ENCODE peak calls at places on chromosomes 16 and 17, in nine cellular contexts. One of them, this sample, is unnamed.

GRCh38 chr17:10099051-10099571 is 99.3 kb downstream of the GAS7 start:
- DNase-seq in aorta: no peak
- DNase-seq in uterus: no peak
- DNase-seq in dorsolateral prefrontal cortex: no peak
- DNase-seq in astrocyte of the spinal cord: peak; percentile 19
- DNase-seq in lower lobe of right lung: no peak
- DNase-seq in PC-9: no peak
- DNase-seq in PC-3: no peak
- DNase-seq in HCT116: no peak
- DNase-seq in this sample: no peak

GRCh38 chr16:66204761-66205160 is 161.7 kb upstream of the CDH5 start:
- DNase-seq in HCT116: no peak
- DNase-seq in PC-3: peak; percentile 29
- DNase-seq in dorsolateral prefrontal cortex: no peak
- DNase-seq in aorta: no peak
- DNase-seq in PC-9: no peak
- DNase-seq in uterus: no peak
- DNase-seq in lower lobe of right lung: no peak
- DNase-seq in astrocyte of the spinal cord: peak; percentile 72
- DNase-seq in this sample: no peak

GRCh38 chr17:75610103-75610984 is 22.7 kb downstream of the MYO15B start:
- DNase-seq in PC-9: no peak
- DNase-seq in uterus: no peak
- DNase-seq in aorta: no peak
- DNase-seq in PC-3: peak; percentile 59
- DNase-seq in HCT116: no peak
- DNase-seq in dorsolateral prefrontal cortex: no peak
- DNase-seq in astrocyte of the spinal cord: no peak
- DNase-seq in lower lobe of right lung: no peak
- DNase-seq in this sample: no peak

GRCh38 chr17:38605852-38606645 is at the start of gene SRCIN1:
- DNase-seq in aorta: no peak
- DNase-seq in PC-3: peak; percentile 57
- DNase-seq in uterus: peak; percentile 34
- DNase-seq in astrocyte of the spinal cord: no peak
- DNase-seq in dorsolateral prefrontal cortex: peak; percentile 80
- DNase-seq in lower lobe of right lung: peak; percentile 71
- DNase-seq in HCT116: no peak
- DNase-seq in PC-9: no peak
- DNase-seq in this sample: no peak

GRCh38 chr17:29612404-29613370 is 10.0 kb downstream of the CORO6 start:
- DNase-seq in PC-3: no peak
- DNase-seq in astrocyte of the spinal cord: no peak
- DNase-seq in lower lobe of right lung: no peak
- DNase-seq in HCT116: no peak
- DNase-seq in dorsolateral prefrontal cortex: no peak
- DNase-seq in uterus: no peak
- DNase-seq in PC-9: no peak
- DNase-seq in aorta: no peak
- DNase-seq in this sample: no peak

GRCh38 chr17:40963838-40964237 is 2.9 kb downstream of the KRT39 start:
- DNase-seq in lower lobe of right lung: no peak
- DNase-seq in aorta: no peak
- DNase-seq in PC-9: no peak
- DNase-seq in PC-3: peak; percentile 38
- DNase-seq in uterus: no peak
- DNase-seq in HCT116: no peak
- DNase-seq in astrocyte of the spinal cord: no peak
- DNase-seq in dorsolateral prefrontal cortex: no peak
- DNase-seq in this sample: no peak

GRCh38 chr17:29590979-29591736 is 1.7 kb upstream of the GIT1 start:
- DNase-seq in aorta: peak; percentile 78
- DNase-seq in uterus: peak; percentile 77
- DNase-seq in dorsolateral prefrontal cortex: no peak
- DNase-seq in HCT116: peak; percentile 48
- DNase-seq in PC-9: peak; percentile 11
- DNase-seq in lower lobe of right lung: peak; percentile 62
- DNase-seq in PC-3: no peak
- DNase-seq in astrocyte of the spinal cord: no peak
- DNase-seq in this sample: peak; percentile 52

GRCh38 chr17:12813680-12814079 is 24.4 kb downstream of the ARHGAP44 start:
- DNase-seq in PC-3: no peak
- DNase-seq in PC-9: no peak
- DNase-seq in HCT116: no peak
- DNase-seq in astrocyte of the spinal cord: no peak
- DNase-seq in aorta: no peak
- DNase-seq in lower lobe of right lung: no peak
- DNase-seq in uterus: no peak
- DNase-seq in dorsolateral prefrontal cortex: no peak
- DNase-seq in this sample: no peak

GRCh38 chr16:85334718-85335583 is 222.7 kb upstream of the CIBAR2 start:
- DNase-seq in dorsolateral prefrontal cortex: no peak
- DNase-seq in lower lobe of right lung: no peak
- DNase-seq in astrocyte of the spinal cord: no peak
- DNase-seq in PC-3: peak; percentile 26
- DNase-seq in aorta: no peak
- DNase-seq in HCT116: no peak
- DNase-seq in PC-9: peak; percentile 70
- DNase-seq in uterus: no peak
- DNase-seq in this sample: no peak

GRCh38 chr17:5758651-5759050 is 174.3 kb upstream of the NLRP1 start:
- DNase-seq in lower lobe of right lung: no peak
- DNase-seq in astrocyte of the spinal cord: peak; percentile 18
- DNase-seq in PC-9: no peak
- DNase-seq in PC-3: peak; percentile 56
- DNase-seq in aorta: no peak
- DNase-seq in HCT116: peak; percentile 83
- DNase-seq in dorsolateral prefrontal cortex: no peak
- DNase-seq in uterus: no peak
- DNase-seq in this sample: no peak

GRCh38 chr16:49824600-49824999 is 31.3 kb downstream of the ZNF423 start:
- DNase-seq in dorsolateral prefrontal cortex: no peak
- DNase-seq in uterus: no peak
- DNase-seq in aorta: no peak
- DNase-seq in PC-9: no peak
- DNase-seq in PC-3: no peak
- DNase-seq in HCT116: no peak
- DNase-seq in astrocyte of the spinal cord: no peak
- DNase-seq in lower lobe of right lung: no peak
- DNase-seq in this sample: no peak

GRCh38 chr16:3949946-3950342 is 69.4 kb upstream of the CREBBP start:
- DNase-seq in PC-3: no peak
- DNase-seq in HCT116: no peak
- DNase-seq in uterus: no peak
- DNase-seq in astrocyte of the spinal cord: no peak
- DNase-seq in aorta: no peak
- DNase-seq in lower lobe of right lung: no peak
- DNase-seq in PC-9: no peak
- DNase-seq in dorsolateral prefrontal cortex: no peak
- DNase-seq in this sample: no peak

GRCh38 chr17:18213666-18214270 is 11.7 kb upstream of the LLGL1 start:
- DNase-seq in PC-9: no peak
- DNase-seq in aorta: no peak
- DNase-seq in astrocyte of the spinal cord: no peak
- DNase-seq in PC-3: no peak
- DNase-seq in dorsolateral prefrontal cortex: no peak
- DNase-seq in uterus: no peak
- DNase-seq in HCT116: no peak
- DNase-seq in lower lobe of right lung: no peak
- DNase-seq in this sample: no peak

GRCh38 chr16:84810518-84811273 is 9.1 kb upstream of the CRISPLD2 start:
- DNase-seq in PC-9: no peak
- DNase-seq in dorsolateral prefrontal cortex: no peak
- DNase-seq in astrocyte of the spinal cord: peak; percentile 74
- DNase-seq in lower lobe of right lung: no peak
- DNase-seq in HCT116: no peak
- DNase-seq in aorta: no peak
- DNase-seq in PC-3: no peak
- DNase-seq in uterus: peak; percentile 72
- DNase-seq in this sample: peak; percentile 83

GRCh38 chr17:83080641-83081560 is 1.5 kb downstream of the METRNL start:
- DNase-seq in HCT116: no peak
- DNase-seq in PC-9: no peak
- DNase-seq in astrocyte of the spinal cord: no peak
- DNase-seq in PC-3: no peak
- DNase-seq in uterus: no peak
- DNase-seq in aorta: peak; percentile 74
- DNase-seq in dorsolateral prefrontal cortex: no peak
- DNase-seq in lower lobe of right lung: peak; percentile 76
- DNase-seq in this sample: no peak

GRCh38 chr16:12794486-12795399 is 8.9 kb downstream of the CPPED1 start:
- DNase-seq in PC-9: no peak
- DNase-seq in dorsolateral prefrontal cortex: no peak
- DNase-seq in aorta: peak; percentile 68
- DNase-seq in astrocyte of the spinal cord: no peak
- DNase-seq in lower lobe of right lung: no peak
- DNase-seq in uterus: no peak
- DNase-seq in HCT116: no peak
- DNase-seq in PC-3: no peak
- DNase-seq in this sample: no peak

GRCh38 chr17:75069783-75070182 is 18.0 kb upstream of the SLC16A5 start:
- DNase-seq in uterus: no peak
- DNase-seq in astrocyte of the spinal cord: no peak
- DNase-seq in HCT116: no peak
- DNase-seq in PC-9: no peak
- DNase-seq in lower lobe of right lung: no peak
- DNase-seq in aorta: no peak
- DNase-seq in dorsolateral prefrontal cortex: no peak
- DNase-seq in PC-3: peak; percentile 83
- DNase-seq in this sample: no peak

GRCh38 chr17:17385502-17385901 is 82.3 kb downstream of the NT5M start:
- DNase-seq in HCT116: no peak
- DNase-seq in PC-3: no peak
- DNase-seq in PC-9: no peak
- DNase-seq in uterus: no peak
- DNase-seq in dorsolateral prefrontal cortex: peak; percentile 67
- DNase-seq in astrocyte of the spinal cord: no peak
- DNase-seq in aorta: no peak
- DNase-seq in lower lobe of right lung: no peak
- DNase-seq in this sample: no peak

GRCh38 chr16:51407199-51407598 is 256.1 kb upstream of the SALL1 start:
- DNase-seq in lower lobe of right lung: no peak
- DNase-seq in PC-3: no peak
- DNase-seq in PC-9: no peak
- DNase-seq in uterus: no peak
- DNase-seq in dorsolateral prefrontal cortex: no peak
- DNase-seq in aorta: no peak
- DNase-seq in astrocyte of the spinal cord: no peak
- DNase-seq in HCT116: no peak
- DNase-seq in this sample: no peak

DNA sequence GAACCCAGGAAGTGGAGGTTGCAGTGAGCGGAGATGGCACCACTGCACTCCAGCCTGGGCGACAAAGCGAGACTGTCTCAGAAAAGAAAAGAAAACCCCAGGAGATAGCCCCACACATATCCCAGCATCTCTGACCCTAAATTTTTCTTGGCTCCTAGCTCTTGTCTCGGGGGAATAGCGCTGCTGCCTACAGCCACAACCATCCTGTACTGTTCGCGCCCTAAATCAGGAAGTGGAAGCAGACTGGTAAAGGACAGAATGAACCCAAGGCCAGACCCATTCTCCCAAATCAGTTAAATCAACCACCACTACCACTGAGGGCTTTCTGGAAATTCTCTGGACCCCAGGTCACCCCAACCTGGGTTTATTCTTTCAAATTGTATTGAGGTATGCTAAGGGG is 1.7 kb downstream of the CTDNEP1 start:
- DNase-seq in astrocyte of the spinal cord: no peak
- DNase-seq in dorsolateral prefrontal cortex: no peak
- DNase-seq in PC-9: no peak
- DNase-seq in HCT116: no peak
- DNase-seq in lower lobe of right lung: no peak
- DNase-seq in PC-3: no peak
- DNase-seq in uterus: no peak
- DNase-seq in aorta: no peak
- DNase-seq in this sample: no peak
- H3K4me3 ChIP-seq in astrocyte of the spinal cord: peak overlapping the region; percentile 82
- H3K4me3 ChIP-seq in dorsolateral prefrontal cortex: peak overlapping the region; percentile 93
- H3K4me3 ChIP-seq in PC-9: peak overlapping the region; percentile 72
- H3K4me3 ChIP-seq in HCT116: peak overlapping the region; percentile 99
- H3K4me3 ChIP-seq in lower lobe of right lung: peak overlapping the region; percentile 89
- H3K4me3 ChIP-seq in PC-3: peak overlapping the region; percentile 92
- H3K4me3 ChIP-seq in uterus: no peak overlapping the region
- H3K4me3 ChIP-seq in aorta: no peak overlapping the region
- H3K4me3 ChIP-seq in this sample: no peak overlapping the region

DNA sequence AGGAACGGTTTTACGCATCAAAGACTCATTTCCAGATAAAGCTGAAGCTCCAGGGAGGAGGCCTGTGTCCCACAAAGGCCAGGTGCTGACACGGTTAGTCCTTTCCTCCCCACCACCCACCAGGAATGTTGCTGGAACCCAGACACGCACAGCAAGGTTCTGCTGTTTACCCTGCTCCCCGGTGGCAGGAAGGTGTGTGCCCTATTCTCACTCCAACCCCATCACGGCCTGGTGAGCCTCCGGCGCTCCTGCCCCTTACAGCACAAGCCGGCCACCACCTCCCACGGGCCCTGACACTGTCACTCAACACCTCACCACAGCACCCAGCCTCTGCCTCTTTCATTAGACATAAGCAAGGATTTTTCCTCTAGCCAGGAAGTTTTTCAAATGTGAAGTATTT is 47.8 kb downstream of the ANKRD11 start:
- DNase-seq in HCT116: no peak
- DNase-seq in astrocyte of the spinal cord: no peak
- DNase-seq in PC-9: peak; percentile 62
- DNase-seq in PC-3: no peak
- DNase-seq in uterus: no peak
- DNase-seq in dorsolateral prefrontal cortex: no peak
- DNase-seq in lower lobe of right lung: no peak
- DNase-seq in aorta: no peak
- DNase-seq in this sample: no peak
- H3K4me3 ChIP-seq in HCT116: no peak overlapping the region
- H3K4me3 ChIP-seq in astrocyte of the spinal cord: no peak overlapping the region
- H3K4me3 ChIP-seq in PC-9: peak overlapping the region; percentile 24
- H3K4me3 ChIP-seq in PC-3: no peak overlapping the region
- H3K4me3 ChIP-seq in uterus: no peak overlapping the region
- H3K4me3 ChIP-seq in dorsolateral prefrontal cortex: no peak overlapping the region
- H3K4me3 ChIP-seq in lower lobe of right lung: no peak overlapping the region
- H3K4me3 ChIP-seq in aorta: no peak overlapping the region
- H3K4me3 ChIP-seq in this sample: no peak overlapping the region

DNA sequence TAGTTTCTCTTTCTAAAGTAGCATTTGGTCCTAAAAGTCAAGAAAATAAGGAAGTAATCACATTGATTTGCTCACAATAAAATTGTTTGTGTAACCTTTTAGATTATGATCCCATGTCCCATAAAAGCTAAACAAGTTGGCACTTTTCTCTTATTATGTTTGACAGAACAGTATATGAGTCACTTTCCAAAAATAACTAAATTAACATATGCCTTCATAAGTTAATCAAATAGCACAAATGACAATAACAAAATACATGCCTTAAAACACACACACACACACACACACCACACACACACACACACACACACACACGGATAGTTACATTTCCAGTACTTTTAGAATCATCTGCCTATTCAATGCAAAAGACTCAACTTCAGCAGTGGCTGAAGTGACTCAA is 2.8 kb downstream of the MED13 start:
- DNase-seq in uterus: no peak
- DNase-seq in astrocyte of the spinal cord: peak; percentile 17
- DNase-seq in PC-9: no peak
- DNase-seq in lower lobe of right lung: no peak
- DNase-seq in dorsolateral prefrontal cortex: no peak
- DNase-seq in aorta: no peak
- DNase-seq in HCT116: no peak
- DNase-seq in PC-3: peak; percentile 6
- DNase-seq in this sample: no peak
- H3K4me3 ChIP-seq in uterus: no peak overlapping the region
- H3K4me3 ChIP-seq in astrocyte of the spinal cord: peak overlapping the region; percentile 27
- H3K4me3 ChIP-seq in PC-9: peak overlapping the region; percentile 63
- H3K4me3 ChIP-seq in lower lobe of right lung: peak overlapping the region; percentile 99
- H3K4me3 ChIP-seq in dorsolateral prefrontal cortex: no peak overlapping the region
- H3K4me3 ChIP-seq in aorta: peak overlapping the region; percentile 32
- H3K4me3 ChIP-seq in HCT116: no peak overlapping the region
- H3K4me3 ChIP-seq in PC-3: peak overlapping the region; percentile 93
- H3K4me3 ChIP-seq in this sample: no peak overlapping the region

GRCh38 chr16:10888320-10888937 is 11.4 kb downstream of the CIITA start:
- DNase-seq in HCT116: no peak
- DNase-seq in aorta: peak; percentile 67
- DNase-seq in PC-9: no peak
- DNase-seq in uterus: no peak
- DNase-seq in PC-3: no peak
- DNase-seq in lower lobe of right lung: peak; percentile 65
- DNase-seq in astrocyte of the spinal cord: no peak
- DNase-seq in dorsolateral prefrontal cortex: no peak
- DNase-seq in this sample: no peak
- H3K4me3 ChIP-seq in HCT116: no peak overlapping the region
- H3K4me3 ChIP-seq in aorta: no peak overlapping the region
- H3K4me3 ChIP-seq in PC-9: no peak overlapping the region
- H3K4me3 ChIP-seq in uterus: no peak overlapping the region
- H3K4me3 ChIP-seq in PC-3: no peak overlapping the region
- H3K4me3 ChIP-seq in lower lobe of right lung: no peak overlapping the region
- H3K4me3 ChIP-seq in astrocyte of the spinal cord: no peak overlapping the region
- H3K4me3 ChIP-seq in dorsolateral prefrontal cortex: no peak overlapping the region
- H3K4me3 ChIP-seq in this sample: no peak overlapping the region

This sample was measured in tibial nerve.